ENCODE peak calls at places on chromosomes 16 and 17, in eight cellular contexts. One of them, this sample, is unnamed.

GRCh38 chr16:73213761-73214480 is 166.0 kb upstream of the ZFHX3 start:
- DNase-seq in ascending aorta: no peak
- DNase-seq in K562: no peak
- DNase-seq in aorta: no peak
- DNase-seq in astrocyte: no peak
- DNase-seq in cerebellar cortex: no peak
- DNase-seq in effector memory CD4-positive, alpha-beta T cell: no peak
- DNase-seq in stimulated activated naive CD4-positive, alpha-beta T cell treated with Interleukin-2 at 50 U/mL for 16 hours: no peak
- DNase-seq in this sample: no peak

GRCh38 chr16:13896543-13897182 is 23.3 kb upstream of the ERCC4 start:
- DNase-seq in ascending aorta: no peak
- DNase-seq in K562: peak; percentile 17
- DNase-seq in aorta: no peak
- DNase-seq in astrocyte: no peak
- DNase-seq in cerebellar cortex: no peak
- DNase-seq in effector memory CD4-positive, alpha-beta T cell: no peak
- DNase-seq in stimulated activated naive CD4-positive, alpha-beta T cell treated with Interleukin-2 at 50 U/mL for 16 hours: no peak
- DNase-seq in this sample: no peak

GRCh38 chr16:3816326-3816725 is 64.2 kb downstream of the CREBBP start:
- DNase-seq in ascending aorta: no peak
- DNase-seq in K562: no peak
- DNase-seq in aorta: no peak
- DNase-seq in astrocyte: no peak
- DNase-seq in cerebellar cortex: no peak
- DNase-seq in effector memory CD4-positive, alpha-beta T cell: no peak
- DNase-seq in stimulated activated naive CD4-positive, alpha-beta T cell treated with Interleukin-2 at 50 U/mL for 16 hours: no peak
- DNase-seq in this sample: no peak

GRCh38 chr17:2087597-2088211 is 32.8 kb downstream of the HIC1 start:
- DNase-seq in ascending aorta: peak; percentile 81
- DNase-seq in K562: no peak
- DNase-seq in aorta: no peak
- DNase-seq in astrocyte: peak; percentile 50
- DNase-seq in cerebellar cortex: no peak
- DNase-seq in effector memory CD4-positive, alpha-beta T cell: peak; percentile 19
- DNase-seq in stimulated activated naive CD4-positive, alpha-beta T cell treated with Interleukin-2 at 50 U/mL for 16 hours: peak; percentile 63
- DNase-seq in this sample: no peak

GRCh38 chr16:19817122-19817521 is 67.5 kb downstream of the GPRC5B start:
- DNase-seq in ascending aorta: no peak
- DNase-seq in K562: no peak
- DNase-seq in aorta: no peak
- DNase-seq in astrocyte: no peak
- DNase-seq in cerebellar cortex: no peak
- DNase-seq in effector memory CD4-positive, alpha-beta T cell: no peak
- DNase-seq in stimulated activated naive CD4-positive, alpha-beta T cell treated with Interleukin-2 at 50 U/mL for 16 hours: no peak
- DNase-seq in this sample: no peak

GRCh38 chr17:4858068-4858879 is 25.1 kb downstream of the MINK1 start:
- DNase-seq in ascending aorta: no peak
- DNase-seq in K562: no peak
- DNase-seq in aorta: no peak
- DNase-seq in astrocyte: no peak
- DNase-seq in cerebellar cortex: no peak
- DNase-seq in effector memory CD4-positive, alpha-beta T cell: no peak
- DNase-seq in stimulated activated naive CD4-positive, alpha-beta T cell treated with Interleukin-2 at 50 U/mL for 16 hours: no peak
- DNase-seq in this sample: no peak

GRCh38 chr17:62704381-62704971 is 77.0 kb downstream of the MRC2 start:
- DNase-seq in ascending aorta: no peak
- DNase-seq in K562: peak; percentile 44
- DNase-seq in aorta: peak; percentile 80
- DNase-seq in astrocyte: peak; percentile 30
- DNase-seq in cerebellar cortex: no peak
- DNase-seq in effector memory CD4-positive, alpha-beta T cell: no peak
- DNase-seq in stimulated activated naive CD4-positive, alpha-beta T cell treated with Interleukin-2 at 50 U/mL for 16 hours: no peak
- DNase-seq in this sample: no peak

GRCh38 chr17:74704536-74704935 is 8.2 kb downstream of the CD300LF start:
- DNase-seq in ascending aorta: no peak
- DNase-seq in K562: no peak
- DNase-seq in aorta: no peak
- DNase-seq in astrocyte: no peak
- DNase-seq in cerebellar cortex: no peak
- DNase-seq in effector memory CD4-positive, alpha-beta T cell: no peak
- DNase-seq in stimulated activated naive CD4-positive, alpha-beta T cell treated with Interleukin-2 at 50 U/mL for 16 hours: no peak
- DNase-seq in this sample: no peak

GRCh38 chr17:27384721-27385120 is 71.5 kb upstream of the KSR1 start:
- DNase-seq in ascending aorta: no peak
- DNase-seq in K562: no peak
- DNase-seq in aorta: no peak
- DNase-seq in astrocyte: peak; percentile 38
- DNase-seq in cerebellar cortex: no peak
- DNase-seq in effector memory CD4-positive, alpha-beta T cell: no peak
- DNase-seq in stimulated activated naive CD4-positive, alpha-beta T cell treated with Interleukin-2 at 50 U/mL for 16 hours: no peak
- DNase-seq in this sample: no peak

GRCh38 chr17:21058098-21058893 is 15.5 kb upstream of the USP22 start:
- DNase-seq in ascending aorta: no peak
- DNase-seq in K562: no peak
- DNase-seq in aorta: no peak
- DNase-seq in astrocyte: peak; percentile 39
- DNase-seq in cerebellar cortex: no peak
- DNase-seq in effector memory CD4-positive, alpha-beta T cell: no peak
- DNase-seq in stimulated activated naive CD4-positive, alpha-beta T cell treated with Interleukin-2 at 50 U/mL for 16 hours: no peak
- DNase-seq in this sample: peak; percentile 24

GRCh38 chr17:79252886-79253285 is 178.3 kb downstream of the ENGASE start:
- DNase-seq in ascending aorta: no peak
- DNase-seq in K562: no peak
- DNase-seq in aorta: no peak
- DNase-seq in astrocyte: no peak
- DNase-seq in cerebellar cortex: no peak
- DNase-seq in effector memory CD4-positive, alpha-beta T cell: no peak
- DNase-seq in stimulated activated naive CD4-positive, alpha-beta T cell treated with Interleukin-2 at 50 U/mL for 16 hours: no peak
- DNase-seq in this sample: no peak

GRCh38 chr17:42288078-42288984 is at the start of gene STAT5A:
- DNase-seq in ascending aorta: peak; percentile 95
- DNase-seq in K562: peak; percentile 68
- DNase-seq in aorta: peak; percentile 96
- DNase-seq in astrocyte: peak; percentile 72
- DNase-seq in cerebellar cortex: peak; percentile 62
- DNase-seq in effector memory CD4-positive, alpha-beta T cell: peak; percentile 72
- DNase-seq in stimulated activated naive CD4-positive, alpha-beta T cell treated with Interleukin-2 at 50 U/mL for 16 hours: peak; percentile 78
- DNase-seq in this sample: no peak

GRCh38 chr16:12147681-12148479 is 171.3 kb downstream of the SNX29 start:
- DNase-seq in ascending aorta: no peak
- DNase-seq in K562: no peak
- DNase-seq in aorta: no peak
- DNase-seq in astrocyte: no peak
- DNase-seq in cerebellar cortex: no peak
- DNase-seq in effector memory CD4-positive, alpha-beta T cell: no peak
- DNase-seq in stimulated activated naive CD4-positive, alpha-beta T cell treated with Interleukin-2 at 50 U/mL for 16 hours: no peak
- DNase-seq in this sample: no peak

GRCh38 chr17:32275060-32276042 is 9.7 kb downstream of the RHBDL3 start:
- DNase-seq in ascending aorta: no peak
- DNase-seq in K562: peak; percentile 86
- DNase-seq in aorta: peak; percentile 87
- DNase-seq in astrocyte: peak; percentile 80
- DNase-seq in cerebellar cortex: no peak
- DNase-seq in effector memory CD4-positive, alpha-beta T cell: no peak
- DNase-seq in stimulated activated naive CD4-positive, alpha-beta T cell treated with Interleukin-2 at 50 U/mL for 16 hours: no peak
- DNase-seq in this sample: peak; percentile 23

GRCh38 chr16:75385507-75386152 is 47.7 kb downstream of the CFDP1 start:
- DNase-seq in ascending aorta: no peak
- DNase-seq in K562: peak; percentile 39
- DNase-seq in aorta: no peak
- DNase-seq in astrocyte: peak; percentile 73
- DNase-seq in cerebellar cortex: peak; percentile 83
- DNase-seq in effector memory CD4-positive, alpha-beta T cell: no peak
- DNase-seq in stimulated activated naive CD4-positive, alpha-beta T cell treated with Interleukin-2 at 50 U/mL for 16 hours: no peak
- DNase-seq in this sample: peak; percentile 30